ENCODE peak calls at places on chromosomes 7 and 10, in six cellular contexts. L is pons; D is activated T-cell treated with anti-CD3 and anti-CD28 coated beads, Interleukin-2, amount 50 U/mL, for 4 hours; J is SHP77 treated with DMSO at 0.1 percent for 48 hours; T is HuH-7; C is GM04504. G is an unnamed sample.

GRCh38 chr10:17201165-17202013 is at the start of gene TRDMT1:
- DNase-seq in C (peak), L (peak), J (peak), T (peak), D (peak), G (peak)

GRCh38 chr7:128425851-128426250 is 16.1 kb upstream of the IMPDH1 start:
- DNase-seq in J (peak), D (peak), T (peak), L (peak), C (no peak), G (peak)

GRCh38 chr10:110496553-110497437 is 912 bp upstream of the DUSP5 start:
- DNase-seq in D (no peak), L (no peak), J (no peak), T (no peak), C (no peak), G (no peak)

GRCh38 chr7:152663926-152664325 is 12.0 kb downstream of the XRCC2 start:
- DNase-seq in T (no peak), L (no peak), D (no peak), C (no peak), J (no peak), G (no peak)

GRCh38 chr7:98831641-98832221 is 38.1 kb downstream of the TMEM130 start:
- DNase-seq in T (no peak), C (no peak), D (peak), L (no peak), J (no peak), G (no peak)

GRCh38 chr10:122220736-122221135 is 50.4 kb upstream of the BTBD16 start:
- DNase-seq in L (no peak), C (no peak), T (no peak), D (no peak), J (no peak), G (no peak)

GRCh38 chr7:115965241-115965640 is 65.3 kb downstream of the TFEC start:
- DNase-seq in T (no peak), J (no peak), L (no peak), C (no peak), D (no peak), G (no peak)

GRCh38 chr7:21939136-21939857 is 6.4 kb downstream of the CDCA7L start:
- DNase-seq in J (peak), T (no peak), L (peak), D (no peak), C (no peak), G (no peak)

GRCh38 chr10:48364659-48365405 is 58.4 kb downstream of the MAPK8 start:
- DNase-seq in C (no peak), L (peak), T (no peak), J (no peak), D (no peak), G (no peak)

GRCh38 chr7:136528329-136528728 is 340.1 kb upstream of the CHRM2 start:
- DNase-seq in L (no peak), D (no peak), J (no peak), T (no peak), C (peak), G (no peak)

GRCh38 chr10:4051011-4051407 is 266.0 kb upstream of the KLF6 start:
- DNase-seq in L (peak), D (no peak), T (no peak), J (no peak), C (no peak), G (no peak)

GRCh38 chr10:110353244-110354119 is 48.8 kb upstream of the SMNDC1 start:
- DNase-seq in D (peak), T (no peak), L (no peak), C (peak), J (no peak), G (no peak)

GRCh38 chr10:115092555-115093285 is 445 bp upstream of the ATRNL1 start:
- DNase-seq in T (peak), D (no peak), C (no peak), L (no peak), J (no peak), G (peak)

GRCh38 chr7:90320014-90320413 is 1.1 kb downstream of the FAM237B start:
- DNase-seq in C (no peak), J (no peak), D (no peak), T (no peak), L (no peak), G (no peak)

GRCh38 chr7:131011976-131012375 is 278.0 kb upstream of the KLF14 start:
- DNase-seq in C (peak), L (no peak), J (no peak), D (no peak), T (no peak), G (no peak)

GRCh38 chr10:119030421-119031250 is 1.1 kb downstream of the NANOS1 start:
- DNase-seq in T (peak), D (peak), C (no peak), J (peak), L (no peak), G (peak)

GRCh38 chr10:103636492-103636891 is 143.0 kb downstream of the NEURL1 start:
- DNase-seq in L (peak), C (no peak), D (no peak), T (no peak), J (no peak), G (no peak)

GRCh38 chr10:103512166-103512565 is 18.7 kb downstream of the NEURL1 start:
- DNase-seq in C (no peak), D (no peak), L (no peak), T (peak), J (no peak), G (no peak)

GRCh38 chr10:48523820-48524758 is 80.8 kb downstream of the ARHGAP22 start:
- DNase-seq in L (no peak), J (no peak), T (peak), C (no peak), D (no peak), G (peak)

GRCh38 chr10:1373287-1373686 is 317.1 kb downstream of the WDR37 start:
- DNase-seq in C (no peak), T (no peak), D (no peak), L (no peak), J (no peak), G (no peak)

G was measured in head of caudate nucleus.